ENCODE peak calls at places on chromosome 15, in ten cellular contexts. W is GM12865; U is stimulated activated CD4-positive, alpha-beta T cell treated with anti-CD3 and anti-CD28 coated beads, TNF-alpha, amount 100 ng/mL, for 4 hours; R is activated naive CD8-positive, alpha-beta T cell treated with anti-CD3 and anti-CD28 coated beads, Interleukin-2, amount 50 U/mL, for 24 hours; Z is WTC11; S is stimulated activated CD8-positive, alpha-beta memory T cell treated with anti-CD3 and anti-CD28 coated beads, Interleukin-4, amount 100 ng/mL, for 24 hours; F is GOT3; X is CD4-positive, CD25-positive, alpha-beta regulatory T cell; Q is PC-3; P is activated T-helper 9 cell treated with anti-CD3 and anti-CD28 coated beads, Interleukin-2, amount 50 U/mL, for 16 hours. D is an unnamed sample.

GRCh38 chr15:99006146-99006545 is 1.4 kb downstream of the PGPEP1L start:
- DNase-seq in W (no peak), U (no peak), R (no peak), Z (no peak), S (no peak), F (no peak), X (no peak), Q (no peak), P (no peak), D (no peak)

GRCh38 chr15:99212401-99212800 is 37.0 kb downstream of the TTC23 start:
- DNase-seq in W (no peak), U (no peak), R (no peak), Z (no peak), S (no peak), F (no peak), X (no peak), Q (no peak), P (no peak), D (peak; percentile 14)

GRCh38 chr15:77027111-77027696 is 32.3 kb downstream of the PSTPIP1 start:
- DNase-seq in W (no peak), U (no peak), R (no peak), Z (peak; percentile 8), S (no peak), F (no peak), X (no peak), Q (no peak), P (no peak), D (no peak)

GRCh38 chr15:90213818-90214204 is 12.7 kb downstream of the SEMA4B start:
- DNase-seq in W (no peak), U (no peak), R (no peak), Z (no peak), S (no peak), F (no peak), X (no peak), Q (no peak), P (no peak), D (no peak)

GRCh38 chr15:31197497-31198414 is 96.2 kb upstream of the TRPM1 start:
- DNase-seq in W (peak; percentile 83), U (no peak), R (peak; percentile 63), Z (peak; percentile 80), S (no peak), F (no peak), X (peak; percentile 49), Q (peak; percentile 49), P (peak; percentile 27), D (peak; percentile 29)

GRCh38 chr15:100713163-100713867 is 110.9 kb downstream of the ASB7 start:
- DNase-seq in W (no peak), U (no peak), R (no peak), Z (no peak), S (no peak), F (no peak), X (no peak), Q (peak; percentile 99), P (no peak), D (peak; percentile 72)

GRCh38 chr15:33963831-33964664 is 4.2 kb upstream of the CHRM5 start:
- DNase-seq in W (peak; percentile 56), U (no peak), R (no peak), Z (no peak), S (no peak), F (no peak), X (peak; percentile 50), Q (peak; percentile 68), P (no peak), D (peak; percentile 65)

GRCh38 chr15:70210538-70210937 is 112.8 kb upstream of the TLE3 start:
- DNase-seq in W (peak; percentile 20), U (no peak), R (no peak), Z (no peak), S (no peak), F (no peak), X (no peak), Q (no peak), P (no peak), D (no peak)

GRCh38 chr15:78103406-78104118 is 11.2 kb downstream of the SH2D7 start:
- DNase-seq in W (peak; percentile 92), U (no peak), R (peak; percentile 63), Z (no peak), S (peak; percentile 44), F (no peak), X (peak; percentile 93), Q (peak; percentile 7), P (peak; percentile 34), D (no peak)

GRCh38 chr15:99992611-99993231 is 259.5 kb upstream of the LYSMD4 start:
- DNase-seq in W (no peak), U (no peak), R (no peak), Z (no peak), S (no peak), F (no peak), X (no peak), Q (no peak), P (no peak), D (no peak)

D was measured in fibroblast of mammary gland.